ENCODE peak calls at places on chromosomes 11 and 22, in ten cellular contexts. E is endothelial cell; J is uterus; D is AG10803; Q is cardiac fibroblast; L is HFF-Myc; H is nephron progenitor cell; K is ovary; W is CD4-positive, alpha-beta T cell; V is heart left ventricle. T is an unnamed sample.
A peak's percentile ranks its signal among the peaks of the same experiment; 100 is the strongest.

GRCh38 chr11:27040302-27041115 is at the start of gene BBOX1:
- DNase-seq in E (no peak), J (peak; percentile 35), D (no peak), Q (no peak), L (no peak), H (no peak), K (no peak), W (no peak), V (no peak), T (no peak)

GRCh38 chr11:17560281-17561110 is 13.4 kb downstream of the OTOG start:
- DNase-seq in E (no peak), J (no peak), D (no peak), Q (no peak), L (no peak), H (no peak), K (no peak), W (no peak), V (peak; percentile 6), T (no peak)

GRCh38 chr22:28900379-28900778 is 17.0 kb downstream of the ZNRF3 start:
- DNase-seq in E (no peak), J (no peak), D (no peak), Q (no peak), L (no peak), H (no peak), K (no peak), W (no peak), V (no peak), T (no peak)

GRCh38 chr11:1703146-1703545 is 6.2 kb downstream of the KRTAP5-6 start:
- DNase-seq in E (no peak), J (no peak), D (no peak), Q (no peak), L (no peak), H (no peak), K (no peak), W (no peak), V (no peak), T (no peak)

GRCh38 chr11:94183886-94184264 is 55.2 kb downstream of the PANX1 start:
- DNase-seq in E (peak; percentile 86), J (peak; percentile 39), D (peak; percentile 34), Q (peak; percentile 78), L (no peak), H (peak; percentile 82), K (no peak), W (no peak), V (peak; percentile 46), T (peak; percentile 16)

GRCh38 chr11:126205359-126205758 is 6.1 kb downstream of the RPUSD4 start:
- DNase-seq in E (no peak), J (no peak), D (no peak), Q (no peak), L (no peak), H (no peak), K (no peak), W (no peak), V (no peak), T (no peak)

GRCh38 chr22:28802595-28803087 is 2.3 kb upstream of the XBP1 start:
- DNase-seq in E (no peak), J (no peak), D (no peak), Q (no peak), L (no peak), H (no peak), K (no peak), W (no peak), V (no peak), T (no peak)

GRCh38 chr11:47348859-47349258 is 3.6 kb downstream of the MYBPC3 start:
- DNase-seq in E (no peak), J (no peak), D (no peak), Q (peak; percentile 43), L (no peak), H (no peak), K (no peak), W (no peak), V (peak; percentile 14), T (peak; percentile 68)

GRCh38 chr11:72588656-72589410 is 85.4 kb downstream of the PDE2A start:
- DNase-seq in E (no peak), J (no peak), D (no peak), Q (no peak), L (no peak), H (no peak), K (no peak), W (no peak), V (no peak), T (no peak)

GRCh38 chr11:131579932-131580387 is 209.5 kb downstream of the NTM start:
- DNase-seq in E (peak; percentile 65), J (no peak), D (peak; percentile 93), Q (peak; percentile 7), L (no peak), H (peak; percentile 54), K (no peak), W (no peak), V (no peak), T (peak; percentile 32)

GRCh38 chr11:7088921-7089320 is at the start of gene RBMXL2:
- DNase-seq in E (no peak), J (no peak), D (no peak), Q (no peak), L (no peak), H (no peak), K (no peak), W (no peak), V (no peak), T (no peak)

GRCh38 chr11:6245536-6245935 is 6.6 kb downstream of the CNGA4 start:
- DNase-seq in E (no peak), J (no peak), D (no peak), Q (no peak), L (no peak), H (no peak), K (no peak), W (no peak), V (no peak), T (no peak)

GRCh38 chr11:85772700-85773099 is 38.2 kb downstream of the SYTL2 start:
- DNase-seq in E (no peak), J (no peak), D (peak; percentile 86), Q (no peak), L (no peak), H (no peak), K (no peak), W (no peak), V (no peak), T (no peak)

GRCh38 chr11:58957922-58958321 is 18.6 kb downstream of the GLYATL1 start:
- DNase-seq in E (no peak), J (no peak), D (peak; percentile 2), Q (no peak), L (no peak), H (no peak), K (no peak), W (no peak), V (no peak), T (peak; percentile 50)

GRCh38 chr22:23495614-23496444 is 84.3 kb downstream of the IGLL1 start:
- DNase-seq in E (no peak), J (no peak), D (no peak), Q (no peak), L (no peak), H (no peak), K (no peak), W (no peak), V (no peak), T (no peak)

DNA sequence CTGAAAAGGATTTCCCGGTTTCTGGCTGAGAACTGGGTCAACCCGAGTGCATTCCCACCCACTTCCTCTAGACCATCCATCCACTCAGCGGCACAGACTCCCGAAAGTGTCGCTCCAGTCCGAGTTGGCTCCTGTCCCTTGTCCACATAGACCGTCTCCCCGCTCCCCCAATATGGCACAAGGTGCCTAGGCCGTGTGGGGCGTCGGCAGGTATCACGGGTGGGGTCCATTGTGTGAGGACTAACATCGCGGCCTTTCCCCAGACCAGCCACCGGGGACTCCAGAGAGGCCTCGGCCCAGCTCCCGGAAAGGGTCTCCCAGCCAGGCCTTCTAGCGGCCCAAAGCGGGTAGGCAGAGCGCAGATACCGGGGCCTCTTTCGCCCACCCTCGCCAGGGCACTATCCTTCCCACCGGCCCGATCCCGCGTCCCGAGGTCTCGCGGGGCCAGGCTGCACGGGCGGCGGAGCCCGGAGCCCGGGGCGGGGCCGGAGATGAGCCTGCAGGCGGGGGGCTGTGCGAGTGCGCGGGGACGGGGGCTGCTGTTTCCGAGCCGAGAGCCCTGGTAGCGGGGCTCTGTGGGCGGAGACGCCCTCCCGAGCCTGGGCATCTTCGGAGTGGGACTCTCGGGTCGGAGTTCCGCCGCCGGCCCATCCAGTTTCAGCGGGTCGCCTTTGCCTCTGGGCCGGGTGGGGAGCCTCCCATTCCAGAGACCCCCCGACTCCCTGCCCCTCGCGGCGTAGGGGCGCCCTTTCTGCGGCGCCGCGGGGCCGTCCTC is 21.1 kb downstream of the SERPINH1 start:
- DNase-seq in E (peak; percentile 88), J (peak; percentile 80), D (peak; percentile 67), Q (peak; percentile 62), L (no peak), H (peak; percentile 80), K (peak; percentile 78), W (peak; percentile 50), V (peak; percentile 78), T (peak; percentile 79)
- TF ChIP-seq CTCF in E (peak; percentile 29), J (peak; percentile 50), D (peak; percentile 58), Q (peak; percentile 50), L (peak; percentile 17), H (peak; percentile 40), K (peak; percentile 60), W (no peak), V (peak; percentile 45), T (no peak)

DNA sequence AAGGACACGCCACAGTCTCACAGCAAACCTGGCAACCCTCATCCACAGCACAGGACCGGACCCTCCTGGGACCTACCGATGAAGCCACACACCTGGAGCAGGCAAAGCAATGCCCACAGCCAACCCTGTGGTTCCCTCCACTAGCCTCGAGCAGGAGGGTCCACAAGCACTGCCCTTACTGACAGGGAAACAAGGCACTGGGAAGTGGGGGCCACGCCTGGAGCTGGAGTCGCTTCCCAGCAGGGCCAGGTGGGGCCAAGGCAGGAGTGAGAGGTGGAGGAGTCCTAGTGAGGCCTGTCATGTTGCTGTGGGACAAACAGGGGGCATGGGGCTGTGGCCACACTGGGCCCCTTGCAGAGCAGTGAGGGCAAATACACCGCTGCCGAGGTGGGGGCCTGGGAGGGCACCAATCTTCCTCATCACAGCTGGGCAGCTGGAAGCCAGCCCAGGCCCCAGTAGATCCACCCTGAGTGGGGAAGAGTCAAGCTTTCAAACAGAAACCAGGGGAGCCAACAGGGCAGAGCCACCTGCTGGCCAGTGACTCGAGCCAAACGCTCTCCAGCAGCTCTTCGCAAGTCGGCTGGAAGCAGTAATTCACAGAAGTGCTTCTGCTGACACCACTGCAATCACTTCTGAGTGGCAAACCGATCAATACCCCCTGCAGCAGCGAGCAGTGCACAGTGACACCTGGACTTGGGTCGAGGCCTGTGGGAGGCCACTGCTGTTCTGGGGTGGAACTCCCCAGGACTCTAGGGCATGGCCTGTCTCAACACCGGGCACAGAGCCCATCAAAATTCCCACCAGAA is 13.7 kb downstream of the SULT4A1 start:
- DNase-seq in E (peak; percentile 50), J (no peak), D (peak; percentile 42), Q (peak; percentile 32), L (no peak), H (no peak), K (no peak), W (no peak), V (peak; percentile 23), T (no peak)
- TF ChIP-seq CTCF in E (no peak), J (no peak), D (peak; percentile 67), Q (peak; percentile 49), L (peak; percentile 43), H (peak; percentile 39), K (no peak), W (no peak), V (peak; percentile 46), T (peak; percentile 33)

GRCh38 chr22:25027959-25028840 is 75.7 kb downstream of the KIAA1671 start:
- DNase-seq in E (peak; percentile 67), J (no peak), D (no peak), Q (peak; percentile 39), L (no peak), H (peak; percentile 66), K (no peak), W (no peak), V (peak; percentile 45), T (no peak)
- TF ChIP-seq CTCF in E (peak; percentile 36), J (no peak), D (peak; percentile 27), Q (peak; percentile 67), L (peak; percentile 17), H (peak; percentile 41), K (no peak), W (no peak), V (peak; percentile 52), T (peak; percentile 34)

GRCh38 chr11:112884012-112884767 is 77.0 kb upstream of the NCAM1 start:
- DNase-seq in E (no peak), J (peak; percentile 22), D (peak; percentile 23), Q (no peak), L (no peak), H (no peak), K (no peak), W (no peak), V (no peak), T (no peak)
- TF ChIP-seq CTCF in E (no peak), J (no peak), D (no peak), Q (no peak), L (no peak), H (no peak), K (no peak), W (no peak), V (no peak), T (no peak)

T was measured in GM13977.